ENCODE peak calls at places on chromosomes 11 and 22, in ten cellular contexts. G is fibroblast of the aortic adventitia; W is SJSA1; Y is brain microvascular endothelial cell; C is uterus; R is CD4-positive, alpha-beta memory T cell; P is lower lobe of right lung; M is AG04450; N is Peyer's patch; H is mucosa of descending colon. V is an unnamed sample.

GRCh38 chr11:128931661-128932060 is 11.0 kb downstream of the TP53AIP1 start:
- DNase-seq in G (no peak), W (no peak), Y (no peak), C (no peak), R (no peak), P (no peak), M (no peak), N (no peak), H (no peak), V (no peak)

GRCh38 chr11:18064450-18065048 is 18.5 kb upstream of the TPH1 start:
- DNase-seq in G (no peak), W (no peak), Y (no peak), C (no peak), R (no peak), P (no peak), M (no peak), N (no peak), H (no peak), V (no peak)

GRCh38 chr11:119195680-119196079 is 10.4 kb downstream of the NHERF4 start:
- DNase-seq in G (peak; percentile 52), W (no peak), Y (peak; percentile 69), C (no peak), R (no peak), P (peak; percentile 72), M (peak; percentile 7), N (peak; percentile 69), H (peak; percentile 79), V (peak; percentile 75)

GRCh38 chr11:23021287-23021863 is 161.1 kb upstream of the CCDC179 start:
- DNase-seq in G (peak; percentile 18), W (no peak), Y (peak; percentile 31), C (no peak), R (no peak), P (no peak), M (peak; percentile 21), N (no peak), H (no peak), V (peak; percentile 34)

GRCh38 chr11:57493507-57494503 is 21.7 kb downstream of the SLC43A1 start:
- DNase-seq in G (no peak), W (no peak), Y (no peak), C (peak; percentile 61), R (peak; percentile 67), P (peak; percentile 81), M (no peak), N (peak; percentile 73), H (peak; percentile 77), V (peak; percentile 83)

GRCh38 chr11:47154738-47155570 is 21.7 kb downstream of the ARFGAP2 start:
- DNase-seq in G (no peak), W (no peak), Y (no peak), C (no peak), R (no peak), P (no peak), M (no peak), N (no peak), H (no peak), V (no peak)

GRCh38 chr11:128195057-128195751 is 392.2 kb downstream of the ETS1 start:
- DNase-seq in G (no peak), W (no peak), Y (no peak), C (no peak), R (peak; percentile 70), P (no peak), M (no peak), N (no peak), H (no peak), V (no peak)

GRCh38 chr11:91952056-91952455 is 272.6 kb upstream of the FAT3 start:
- DNase-seq in G (no peak), W (no peak), Y (no peak), C (no peak), R (no peak), P (no peak), M (no peak), N (no peak), H (no peak), V (no peak)

GRCh38 chr11:7501894-7502293 is 11.9 kb upstream of the PPFIBP2 start:
- DNase-seq in G (no peak), W (no peak), Y (no peak), C (no peak), R (no peak), P (no peak), M (no peak), N (no peak), H (no peak), V (no peak)

GRCh38 chr11:69157156-69157821 is 1.6 kb downstream of the SMIM38 start:
- DNase-seq in G (peak; percentile 44), W (peak; percentile 97), Y (no peak), C (peak; percentile 36), R (no peak), P (no peak), M (no peak), N (no peak), H (no peak), V (no peak)

GRCh38 chr11:21541226-21541625 is 651.7 kb upstream of the ANO5 start:
- DNase-seq in G (no peak), W (no peak), Y (no peak), C (no peak), R (no peak), P (no peak), M (no peak), N (no peak), H (no peak), V (no peak)

DNA sequence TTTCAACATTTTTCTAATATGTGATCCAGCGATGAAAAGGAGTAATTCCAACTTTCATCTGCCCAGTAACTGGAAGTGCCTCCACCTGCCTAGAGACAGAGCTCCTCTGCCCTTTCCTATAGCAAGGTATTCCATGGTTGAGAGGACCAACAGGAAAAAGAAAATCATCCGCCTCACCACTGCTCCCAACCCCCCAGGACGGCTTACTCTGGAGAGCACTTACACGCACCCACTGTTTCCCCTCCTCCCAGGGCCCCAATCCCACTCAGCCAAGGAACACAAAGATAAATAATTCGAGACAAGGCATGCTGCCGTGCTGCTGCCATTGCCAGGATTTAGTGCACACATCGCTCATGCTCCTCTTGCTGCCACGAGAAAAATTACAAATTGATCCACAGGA is 516.6 kb downstream of the BUD13 start:
- DNase-seq in G (no peak), W (no peak), Y (no peak), C (no peak), R (no peak), P (no peak), M (no peak), N (no peak), H (no peak), V (no peak)
- H3K4me3 ChIP-seq in G (no peak overlapping the region), W (no peak overlapping the region), Y (no peak overlapping the region), C (no peak overlapping the region), R (no peak overlapping the region), P (no peak overlapping the region), M (no peak overlapping the region), N (no peak overlapping the region), H (no peak overlapping the region), V (no peak overlapping the region)

GRCh38 chr22:19762315-19763140 is 1.9 kb downstream of the TBX1 start:
- DNase-seq in G (no peak), W (no peak), Y (no peak), C (no peak), R (no peak), P (no peak), M (no peak), N (no peak), H (no peak), V (no peak)
- H3K4me3 ChIP-seq in G (peak overlapping the region; percentile 41), W (peak overlapping the region; percentile 41), Y (peak overlapping the region; percentile 12), C (no peak overlapping the region), R (no peak overlapping the region), P (peak overlapping the region; percentile 31), M (no peak overlapping the region), N (no peak overlapping the region), H (no peak overlapping the region), V (peak overlapping the region; percentile 1)

GRCh38 chr11:81966340-81966739 is 767.3 kb downstream of the FAM181B start:
- DNase-seq in G (peak; percentile 43), W (no peak), Y (no peak), C (no peak), R (no peak), P (no peak), M (no peak), N (no peak), H (no peak), V (no peak)

GRCh38 chr11:81975261-81975900 is 758.3 kb downstream of the FAM181B start:
- DNase-seq in G (peak; percentile 35), W (no peak), Y (no peak), C (no peak), R (no peak), P (no peak), M (no peak), N (no peak), H (no peak), V (no peak)

GRCh38 chr11:81967242-81967641 is 766.4 kb downstream of the FAM181B start:
- DNase-seq in G (peak; percentile 44), W (no peak), Y (peak; percentile 15), C (no peak), R (no peak), P (no peak), M (no peak), N (no peak), H (no peak), V (no peak)

DNA sequence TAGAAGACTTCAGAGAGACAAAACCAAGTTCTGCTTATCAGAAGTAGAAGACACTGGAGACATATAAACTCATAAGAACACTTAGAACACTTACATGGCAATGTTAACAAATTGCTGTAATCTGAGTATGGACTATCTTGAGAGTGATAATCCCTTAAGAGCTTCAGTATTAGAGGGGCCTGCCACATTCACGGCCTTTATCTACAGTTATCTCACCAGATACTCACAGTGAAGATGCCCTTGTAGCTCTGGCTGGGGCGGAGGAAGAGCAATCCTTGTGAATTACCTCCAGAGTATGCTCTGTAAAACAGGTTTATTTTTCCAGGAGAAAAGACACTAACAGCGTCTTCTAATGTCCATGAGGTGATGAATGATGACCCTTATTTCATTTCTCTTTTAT is 762.8 kb downstream of the FAM181B start:
- DNase-seq in G (no peak), W (no peak), Y (no peak), C (no peak), R (no peak), P (no peak), M (no peak), N (no peak), H (no peak), V (no peak)
- H3K4me3 ChIP-seq in G (no peak overlapping the region), W (no peak overlapping the region), Y (no peak overlapping the region), C (no peak overlapping the region), R (no peak overlapping the region), P (no peak overlapping the region), M (no peak overlapping the region), N (no peak overlapping the region), H (no peak overlapping the region), V (no peak overlapping the region)

GRCh38 chr22:50696251-50696798 is 23.7 kb downstream of the SHANK3 start:
- DNase-seq in G (no peak), W (no peak), Y (no peak), C (no peak), R (no peak), P (peak; percentile 27), M (no peak), N (no peak), H (peak; percentile 5), V (no peak)

GRCh38 chr22:50698546-50698945 is 25.9 kb downstream of the SHANK3 start:
- DNase-seq in G (no peak), W (no peak), Y (no peak), C (no peak), R (no peak), P (peak; percentile 43), M (no peak), N (peak; percentile 12), H (peak; percentile 22), V (no peak)

GRCh38 chr22:50699001-50699753 is 26.6 kb downstream of the SHANK3 start:
- DNase-seq in G (no peak), W (no peak), Y (no peak), C (no peak), R (no peak), P (peak; percentile 31), M (no peak), N (peak; percentile 36), H (peak; percentile 19), V (no peak)

GRCh38 chr22:50696799-50697561 is 24.4 kb downstream of the SHANK3 start:
- DNase-seq in G (no peak), W (no peak), Y (no peak), C (no peak), R (no peak), P (peak; percentile 41), M (no peak), N (peak; percentile 51), H (peak; percentile 41), V (no peak)

GRCh38 chr22:50697667-50698506 is 25.3 kb downstream of the SHANK3 start:
- DNase-seq in G (no peak), W (no peak), Y (no peak), C (no peak), R (no peak), P (peak; percentile 43), M (no peak), N (peak; percentile 48), H (peak; percentile 23), V (no peak)
- H3K4me3 ChIP-seq in G (peak overlapping the region; percentile 65), W (no peak overlapping the region), Y (peak overlapping the region; percentile 42), C (peak overlapping the region; percentile 13), R (no peak overlapping the region), P (peak overlapping the region; percentile 41), M (peak overlapping the region; percentile 62), N (peak overlapping the region; percentile 34), H (no peak overlapping the region), V (peak overlapping the region; percentile 50)